ENCODE peak calls at places on chromosomes 6 and 20, in four cellular contexts. G, X, F and B are unnamed samples.

GRCh38 chr6:141000917-141001316 is 1131.8 kb upstream of the GJE1 start:
- DNase-seq in F (no peak), G (no peak), X (no peak), B (no peak)

GRCh38 chr6:7246401-7247178 is 66.4 kb downstream of the SSR1 start:
- DNase-seq in G (no peak), X (no peak), F (no peak), B (no peak)

GRCh38 chr6:133241901-133242760 is 974 bp downstream of the EYA4 start:
- DNase-seq in X (peak), F (no peak), G (no peak), B (no peak)

GRCh38 chr6:13447949-13448724 is 39.3 kb downstream of the GFOD1 start:
- DNase-seq in F (no peak), G (no peak), X (no peak), B (no peak)

GRCh38 chr6:168060521-168060931 is 18.5 kb downstream of the FRMD1 start:
- DNase-seq in X (peak), G (peak), F (peak), B (peak)

GRCh38 chr20:18388860-18389259 is 78.0 kb downstream of the DZANK1 start:
- DNase-seq in G (no peak), F (peak), X (peak), B (peak)

GRCh38 chr20:63819224-63819917 is 11.7 kb downstream of the ZBTB46 start:
- DNase-seq in G (no peak), F (no peak), X (no peak), B (no peak)

GRCh38 chr6:558089-558488 is 98.8 kb downstream of the HUS1B start:
- DNase-seq in G (no peak), X (no peak), F (no peak), B (no peak)

GRCh38 chr6:42727084-42727601 is 4.7 kb upstream of the PRPH2 start:
- DNase-seq in X (no peak), G (peak), F (no peak), B (no peak)

GRCh38 chr6:39335780-39336541 is 13.5 kb upstream of the KCNK16 start:
- DNase-seq in X (no peak), G (no peak), F (no peak), B (no peak)

GRCh38 chr6:53615633-53616449 is 49.7 kb downstream of the KLHL31 start:
- DNase-seq in G (no peak), F (peak), X (peak), B (peak)

GRCh38 chr6:64439274-64439673 is 803.7 kb downstream of the PHF3 start:
- DNase-seq in X (no peak), G (no peak), F (no peak), B (no peak)